ENCODE peak calls at places on chromosomes 13 and 19, in nine cellular contexts. Y, S, A, E, P, G, H, C and V are unnamed samples.

GRCh38 chr19:14450168-14450874 is 17.2 kb downstream of the PKN1 start:
- DNase-seq in Y (no peak), S (no peak), A (no peak), E (no peak), P (peak), G (no peak), H (no peak), C (no peak), V (peak)

GRCh38 chr13:77898097-77898496 is 20.5 kb downstream of the EDNRB start:
- DNase-seq in Y (no peak), S (no peak), A (no peak), E (no peak), P (no peak), G (no peak), H (no peak), C (no peak), V (peak)

GRCh38 chr13:91133941-91134772 is 213.3 kb upstream of the MIR17HG start:
- DNase-seq in Y (peak), S (no peak), A (no peak), E (peak), P (peak), G (no peak), H (peak), C (peak), V (peak)

GRCh38 chr19:23980805-23981204 is 66.1 kb downstream of the ZNF726 start:
- DNase-seq in Y (no peak), S (no peak), A (no peak), E (no peak), P (no peak), G (no peak), H (no peak), C (no peak), V (no peak)

GRCh38 chr19:55487884-55488687 is at the start of gene SSC5D:
- DNase-seq in Y (no peak), S (peak), A (peak), E (no peak), P (no peak), G (no peak), H (peak), C (no peak), V (no peak)

GRCh38 chr19:1260749-1261511 is 8.2 kb upstream of the CIRBP start:
- DNase-seq in Y (peak), S (peak), A (peak), E (peak), P (peak), G (peak), H (peak), C (peak), V (peak)

GRCh38 chr13:52651880-52652169 is 811 bp upstream of the SUGT1 start:
- DNase-seq in Y (peak), S (no peak), A (no peak), E (no peak), P (no peak), G (no peak), H (no peak), C (no peak), V (no peak)

GRCh38 chr13:63337921-63338320 is 1922.3 kb upstream of the PCDH20 start:
- DNase-seq in Y (no peak), S (no peak), A (no peak), E (no peak), P (no peak), G (no peak), H (no peak), C (no peak), V (no peak)

GRCh38 chr19:48997972-48998371 is 4.3 kb downstream of the RUVBL2 start:
- DNase-seq in Y (no peak), S (no peak), A (no peak), E (no peak), P (peak), G (peak), H (peak), C (no peak), V (peak)

GRCh38 chr13:27533155-27533643 is 82.8 kb upstream of the MTIF3 start:
- DNase-seq in Y (peak), S (peak), A (peak), E (peak), P (peak), G (peak), H (peak), C (peak), V (peak)

GRCh38 chr19:46975918-46976782 is 43.5 kb upstream of the NPAS1 start:
- DNase-seq in Y (peak), S (peak), A (peak), E (peak), P (peak), G (no peak), H (peak), C (peak), V (peak)

DNA sequence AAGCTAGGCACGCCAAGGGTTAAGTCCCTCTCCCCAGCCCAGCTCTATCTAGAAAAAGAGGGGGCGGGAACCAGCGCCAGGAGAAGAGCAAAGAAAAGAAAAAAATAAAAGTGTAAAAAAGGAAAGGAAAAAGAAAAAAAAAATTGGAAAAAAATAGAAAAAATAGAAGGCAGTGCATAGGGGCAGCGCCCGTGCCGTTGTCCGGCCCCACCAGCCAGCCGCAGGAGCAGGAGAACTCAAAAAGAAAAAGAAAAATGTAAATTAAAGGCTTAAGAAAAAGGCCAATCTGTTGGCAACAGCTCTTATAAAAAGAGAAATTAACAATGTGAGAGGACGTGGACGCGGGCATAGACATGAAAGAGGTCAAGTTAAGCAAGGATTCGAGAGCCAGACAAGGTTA is 105.4 kb upstream of the ZNF98 start:
- DNase-seq in Y (no peak), S (no peak), A (no peak), E (no peak), P (no peak), G (no peak), H (no peak), C (no peak), V (no peak)
- H3K4me3 ChIP-seq in Y (no peak), S (peak), A (no peak), E (no peak), P (no peak), G (no peak), H (no peak), C (no peak), V (no peak)

DNA sequence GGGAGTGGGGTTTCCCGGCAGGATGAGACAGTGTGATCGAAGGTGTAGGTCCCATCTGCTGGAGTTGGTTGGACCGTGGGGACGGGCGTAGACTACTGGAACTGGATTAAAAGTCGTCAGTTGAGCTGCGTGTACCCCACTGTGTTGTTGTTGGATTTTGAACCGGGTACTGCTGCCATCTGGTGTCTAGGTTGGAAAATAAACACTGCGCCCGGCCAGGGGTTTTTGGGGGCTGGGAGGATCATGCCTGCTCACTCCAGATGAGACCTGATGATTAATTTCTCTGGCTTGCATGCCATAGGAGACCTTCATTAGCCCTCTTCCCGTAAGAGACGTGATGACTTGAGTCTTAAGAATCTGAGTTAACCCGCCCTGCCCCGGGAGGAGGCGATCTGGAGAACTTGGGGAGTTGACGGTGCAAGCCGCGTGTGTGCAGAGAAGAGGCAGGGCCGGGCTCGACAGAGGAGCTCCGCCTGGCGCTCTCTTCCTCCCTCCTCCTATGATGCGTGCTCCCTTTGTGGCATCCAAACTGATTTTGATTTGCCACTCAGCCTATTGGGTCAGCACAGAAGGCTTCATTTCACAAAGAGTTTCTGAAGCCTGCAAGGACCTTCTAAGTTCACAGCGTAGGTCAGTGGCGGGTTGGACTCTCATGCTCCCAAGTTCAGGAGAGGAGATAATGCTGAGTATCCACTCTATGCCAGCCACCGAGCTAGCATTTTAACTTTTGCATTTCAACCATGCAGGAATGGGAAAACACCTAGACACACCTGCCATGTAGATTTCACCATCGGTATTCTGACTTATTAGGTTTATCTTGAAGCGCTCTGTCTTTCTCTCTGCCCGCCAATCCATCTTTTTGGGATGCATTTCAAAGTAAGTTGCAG is 2.7 kb downstream of the UHRF1 start:
- DNase-seq in Y (peak), S (peak), A (peak), E (peak), P (peak), G (peak), H (peak), C (peak), V (peak)
- TF ChIP-seq CTCF in Y (peak), S (peak), A (peak), E (peak), P (peak), G (peak), H (peak), C (no peak), V (peak)

GRCh38 chr13:36840718-36841250 is 21.8 kb downstream of the RFXAP start:
- DNase-seq in Y (no peak), S (no peak), A (no peak), E (no peak), P (no peak), G (no peak), H (no peak), C (no peak), V (no peak)

GRCh38 chr13:36837354-36838092 is 18.5 kb downstream of the RFXAP start:
- DNase-seq in Y (no peak), S (no peak), A (no peak), E (no peak), P (no peak), G (no peak), H (no peak), C (no peak), V (no peak)

GRCh38 chr13:36841411-36841810 is 22.4 kb downstream of the RFXAP start:
- DNase-seq in Y (no peak), S (no peak), A (no peak), E (no peak), P (no peak), G (no peak), H (no peak), C (no peak), V (no peak)

GRCh38 chr13:36839981-36840380 is 21.0 kb downstream of the RFXAP start:
- DNase-seq in Y (no peak), S (no peak), A (no peak), E (no peak), P (no peak), G (no peak), H (no peak), C (no peak), V (no peak)

DNA sequence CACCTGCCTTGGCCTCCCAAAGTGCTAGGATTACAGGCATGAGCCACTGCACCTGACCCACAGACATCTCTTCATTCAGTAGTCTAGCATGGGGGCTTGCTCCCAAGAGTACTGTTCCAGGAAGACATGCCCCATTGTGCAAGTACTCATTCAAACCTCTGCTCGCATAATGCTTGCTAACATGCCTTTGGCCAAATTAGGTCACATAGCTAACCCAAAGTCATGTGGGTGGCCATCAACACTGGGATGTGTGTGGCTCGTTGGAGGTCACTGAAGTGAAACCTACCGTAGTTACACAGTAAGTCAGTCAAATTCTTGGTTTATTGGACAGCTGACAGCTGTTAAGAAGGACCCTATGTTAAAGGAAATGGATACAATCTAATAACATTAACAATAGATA is 20.3 kb downstream of the RFXAP start:
- DNase-seq in Y (no peak), S (no peak), A (no peak), E (no peak), P (no peak), G (no peak), H (no peak), C (no peak), V (no peak)
- H3K4me3 ChIP-seq in Y (no peak), S (no peak), A (no peak), E (no peak), P (no peak), G (no peak), H (no peak), C (no peak), V (no peak)

DNA sequence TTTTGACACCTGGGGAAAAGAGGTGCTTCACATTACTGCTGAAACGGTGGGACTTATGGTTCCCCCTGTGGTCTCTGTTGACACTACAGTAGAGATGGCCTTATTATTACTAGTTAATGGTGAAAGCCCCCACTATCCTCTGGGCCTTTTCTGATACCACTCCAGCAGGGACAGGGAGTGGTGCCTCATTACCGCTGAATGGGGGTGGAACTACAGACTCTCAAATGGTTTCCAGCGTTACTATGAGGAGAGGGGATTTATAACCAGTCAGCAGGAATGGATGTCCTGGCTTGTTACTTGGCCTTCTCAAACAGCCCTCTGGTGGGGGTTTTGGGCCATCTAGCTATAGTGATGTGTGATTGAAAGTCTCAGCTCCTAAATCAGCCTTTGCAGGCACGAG is 96.7 kb upstream of the DIAPH3 start:
- DNase-seq in Y (no peak), S (no peak), A (no peak), E (no peak), P (no peak), G (no peak), H (no peak), C (no peak), V (no peak)
- TF ChIP-seq CTCF in Y (peak), S (no peak), A (no peak), E (no peak), P (peak), G (no peak), H (no peak), C (no peak), V (no peak)

DNA sequence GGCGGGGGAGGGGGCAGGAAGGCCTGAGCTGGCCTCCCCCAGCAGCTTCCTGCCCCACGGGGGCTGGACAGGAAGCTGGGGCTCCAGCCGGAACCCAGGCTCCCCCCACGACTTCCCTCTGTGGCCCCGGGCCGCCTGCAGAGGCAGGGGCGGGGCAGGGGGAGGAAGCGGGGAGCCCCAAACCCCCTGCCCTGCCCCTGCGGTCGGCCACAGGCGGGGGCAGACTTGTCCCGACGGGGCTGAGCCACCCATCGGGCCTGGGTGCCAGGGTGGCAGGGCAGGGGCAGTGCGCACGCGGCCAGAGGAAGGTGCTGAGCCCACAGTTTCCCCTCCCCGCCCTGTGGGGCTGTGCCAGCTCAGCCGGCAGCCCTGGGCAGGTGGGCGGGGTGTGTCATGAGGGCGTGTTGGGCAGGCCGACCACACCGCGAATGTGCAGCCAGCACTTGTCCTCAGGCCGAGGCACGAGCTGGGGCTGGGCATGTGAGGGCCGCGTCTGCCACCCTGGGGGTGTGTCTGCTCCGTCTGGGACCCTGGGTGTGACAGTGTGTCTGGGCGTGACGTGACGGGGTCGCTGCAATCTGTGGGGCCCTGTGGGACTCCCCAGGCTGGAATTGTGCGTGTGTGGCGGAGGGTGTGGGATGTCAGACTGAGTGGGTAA is 17.7 kb downstream of the CCDC97 start:
- DNase-seq in Y (no peak), S (peak), A (peak), E (no peak), P (no peak), G (peak), H (peak), C (peak), V (no peak)
- H3K4me3 ChIP-seq in Y (no peak), S (no peak), A (peak), E (peak), P (no peak), G (peak), H (no peak), C (peak), V (no peak)